ENCODE peak calls at places on chromosomes 11 and 22, in eight cellular contexts. Y, E, P, Q, J, Z, F and L are unnamed samples.

GRCh38 chr22:47556473-47556872 is 794.0 kb downstream of the TBC1D22A start:
- DNase-seq in Z (no peak), F (no peak), Y (no peak), P (no peak), J (no peak), E (no peak), Q (no peak), L (no peak)

GRCh38 chr22:22818861-22819855 is 68.5 kb upstream of the IGLL5 start:
- DNase-seq in Y (no peak), F (peak), E (no peak), Q (no peak), P (no peak), Z (no peak), J (no peak), L (no peak)

GRCh38 chr11:10918698-10919097 is 60.8 kb upstream of the ZBED5 start:
- DNase-seq in Q (no peak), P (peak), J (no peak), E (no peak), Z (no peak), Y (no peak), F (no peak), L (no peak)

GRCh38 chr11:128424867-128425285 is 162.5 kb downstream of the ETS1 start:
- DNase-seq in F (no peak), E (peak), Q (peak), P (no peak), Y (no peak), J (no peak), Z (no peak), L (peak)

GRCh38 chr22:26068571-26068970 is 100.7 kb upstream of the SEZ6L start:
- DNase-seq in Q (no peak), E (no peak), J (no peak), Z (no peak), F (no peak), Y (no peak), P (peak), L (no peak)

GRCh38 chr11:6397636-6398035 is 7.4 kb downstream of the SMPD1 start:
- DNase-seq in P (no peak), Y (no peak), E (no peak), F (no peak), Q (peak), J (no peak), Z (peak), L (peak)

GRCh38 chr11:77377734-77378133 is 76.2 kb upstream of the GDPD4 start:
- DNase-seq in F (no peak), P (no peak), Q (peak), J (no peak), Z (no peak), Y (no peak), E (no peak), L (peak)

GRCh38 chr22:44685384-44686056 is 16.5 kb upstream of the PRR5 start:
- DNase-seq in Y (peak), P (peak), E (peak), Z (peak), J (peak), Q (peak), F (peak), L (peak)

GRCh38 chr22:21443057-21443734 is 24.0 kb upstream of the TMEM191C start:
- DNase-seq in E (no peak), Y (peak), Q (no peak), P (no peak), Z (no peak), F (no peak), J (no peak), L (no peak)

GRCh38 chr22:36803358-36803757 is 13.5 kb downstream of the PVALB start:
- DNase-seq in Q (no peak), E (no peak), J (no peak), P (no peak), F (no peak), Y (no peak), Z (no peak), L (no peak)

GRCh38 chr11:34405079-34405858 is 33.5 kb upstream of the CAT start:
- DNase-seq in Y (no peak), Z (no peak), P (peak), E (peak), Q (no peak), F (peak), J (no peak), L (no peak)

GRCh38 chr11:72410956-72411355 is 23.4 kb downstream of the CLPB start:
- DNase-seq in J (no peak), Q (no peak), Y (no peak), P (no peak), Z (no peak), F (no peak), E (no peak), L (no peak)

GRCh38 chr22:29855611-29856181 is 17.6 kb upstream of the ASCC2 start:
- DNase-seq in Y (no peak), J (no peak), P (no peak), E (no peak), Z (no peak), F (no peak), Q (no peak), L (no peak)

GRCh38 chr11:114154271-114155047 is 94.9 kb downstream of the ZBTB16 start:
- DNase-seq in P (peak), J (no peak), Z (no peak), E (peak), Y (no peak), Q (no peak), F (no peak), L (peak)

GRCh38 chr11:9759519-9760179 is 95.8 kb downstream of the SWAP70 start:
- DNase-seq in Z (peak), Q (peak), E (peak), F (peak), Y (no peak), P (peak), J (peak), L (peak)
- H3K4me3 ChIP-seq in Z (peak), Q (no peak), E (no peak), F (no peak), Y (no peak), P (no peak), J (peak), L (no peak)

DNA sequence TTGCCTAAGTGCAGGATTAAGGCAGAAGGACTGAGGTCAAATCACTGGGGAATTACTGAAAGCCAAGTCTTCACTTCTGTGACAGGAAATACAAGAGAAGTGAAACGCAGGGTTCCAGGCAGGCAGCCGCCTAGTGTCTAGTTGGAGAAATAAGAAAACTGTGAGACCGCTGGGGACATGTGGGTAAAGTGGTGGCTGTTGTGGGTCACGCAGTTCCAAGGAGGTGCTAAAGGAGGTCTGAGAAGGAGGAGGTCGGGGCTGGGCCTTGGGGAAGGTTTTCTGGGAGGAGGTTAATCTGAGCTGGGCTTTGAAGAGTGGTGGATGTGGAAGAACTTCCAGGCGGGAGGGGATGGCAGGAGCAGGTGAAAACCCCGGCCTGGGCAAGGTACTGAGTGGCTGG is 11.2 kb downstream of the MCM5 start:
- DNase-seq in Z (no peak), Q (no peak), E (no peak), F (peak), P (no peak), J (no peak), Y (no peak), L (no peak)
- H3K4me2 ChIP-seq in Z (no peak), Q (no peak), E (no peak), F (peak), P (no peak), J (no peak), Y (no peak), L (no peak)

GRCh38 chr22:42720263-42721044 is at the start of gene A4GALT:
- DNase-seq in Z (no peak), Q (no peak), J (no peak), F (no peak), P (no peak), Y (peak), E (no peak), L (no peak)

GRCh38 chr22:42719133-42719532 is 1.5 kb downstream of the A4GALT start:
- DNase-seq in E (no peak), P (no peak), Y (no peak), F (no peak), Q (no peak), Z (no peak), J (no peak), L (peak)

GRCh38 chr22:42717197-42717967 is 3.3 kb downstream of the A4GALT start:
- DNase-seq in J (no peak), Q (no peak), E (no peak), Y (no peak), P (peak), Z (no peak), F (no peak), L (peak)

GRCh38 chr22:42721045-42721434 is 370 bp upstream of the A4GALT start:
- DNase-seq in Z (no peak), E (no peak), Q (no peak), P (no peak), F (no peak), Y (peak), J (no peak), L (no peak)

GRCh38 chr22:42719656-42720262 is 911 bp downstream of the A4GALT start:
- DNase-seq in E (no peak), F (no peak), Y (peak), P (no peak), J (no peak), Z (no peak), Q (no peak), L (peak)
- H3K4me3 ChIP-seq in E (peak), F (peak), Y (peak), P (peak), J (peak), Z (peak), Q (peak), L (peak)

GRCh38 chr22:38786631-38787030 is 7.3 kb downstream of the DNAL4 start:
- DNase-seq in J (no peak), P (no peak), E (no peak), Y (no peak), Z (no peak), Q (no peak), F (no peak), L (no peak)
- H3K4me2 ChIP-seq in J (no peak), P (no peak), E (no peak), Y (no peak), Z (no peak), Q (no peak), F (no peak), L (no peak)

GRCh38 chr11:59601788-59602187 is 13.8 kb downstream of the OSBP start:
- DNase-seq in J (no peak), Z (no peak), E (no peak), P (no peak), Q (no peak), Y (no peak), F (no peak), L (no peak)
- H3K4me3 ChIP-seq in J (no peak), Z (no peak), E (no peak), P (no peak), Q (no peak), Y (no peak), F (no peak), L (no peak)

GRCh38 chr11:57320067-57320718 is 4.6 kb downstream of the TNKS1BP1 start:
- DNase-seq in Q (no peak), E (no peak), F (no peak), Z (no peak), J (no peak), P (no peak), Y (no peak), L (no peak)
- H3K4me2 ChIP-seq in Q (no peak), E (no peak), F (no peak), Z (no peak), J (no peak), P (peak), Y (no peak), L (no peak)

GRCh38 chr11:65026810-65027209 is 429 bp upstream of the SNX15 start:
- DNase-seq in Q (peak), J (no peak), F (no peak), Y (no peak), Z (no peak), E (no peak), P (no peak), L (no peak)
- H3K4me3 ChIP-seq in Q (peak), J (peak), F (peak), Y (peak), Z (peak), E (peak), P (peak), L (peak)